ENCODE peak calls at places on chromosomes 4 and X, in six cellular contexts. P is AG04450, I is left ventricle myocardium inferior, U is GM10248, S is IMR-90, C is BJ. W is an unnamed sample.

GRCh38 chr4:128322986-128323385 is 35.4 kb upstream of the PGRMC2 start:
- DNase-seq in I (no peak), P (no peak), S (peak), U (no peak), C (no peak), W (no peak)

GRCh38 chrX:101415180-101416130 is 7.4 kb downstream of the HNRNPH2 start:
- DNase-seq in C (no peak), U (peak), I (no peak), S (peak), P (peak), W (no peak)

GRCh38 chr4:5887361-5888221 is 5.3 kb downstream of the CRMP1 start:
- DNase-seq in U (no peak), P (no peak), I (no peak), C (no peak), S (no peak), W (no peak)

GRCh38 chr4:43411226-43411625 is 518.7 kb downstream of the GRXCR1 start:
- DNase-seq in P (peak), C (no peak), U (no peak), S (peak), I (no peak), W (no peak)

GRCh38 chr4:139535228-139535851 is 20.7 kb downstream of the SETD7 start:
- DNase-seq in I (no peak), P (no peak), C (no peak), S (no peak), U (no peak), W (no peak)

GRCh38 chrX:67544281-67544680 is 460 bp downstream of the AR start:
- DNase-seq in C (no peak), S (no peak), U (no peak), I (peak), P (no peak), W (no peak)

GRCh38 chr4:165208741-165209388 is 1.5 kb downstream of the KLHL2 start:
- DNase-seq in P (no peak), I (no peak), S (no peak), U (no peak), C (no peak), W (no peak)

GRCh38 chr4:83917572-83917971 is 381.7 kb downstream of the GPAT3 start:
- DNase-seq in P (no peak), C (no peak), I (no peak), S (peak), U (no peak), W (no peak)

GRCh38 chr4:11158971-11159370 is 269.7 kb downstream of the HS3ST1 start:
- DNase-seq in I (no peak), U (no peak), P (no peak), C (no peak), S (no peak), W (no peak)

GRCh38 chr4:83151645-83152044 is 37.1 kb upstream of the PLAC8 start:
- DNase-seq in C (no peak), S (no peak), I (no peak), P (no peak), U (no peak), W (no peak)

GRCh38 chr4:61004651-61005170 is 195.4 kb upstream of the ADGRL3 start:
- DNase-seq in C (no peak), I (no peak), P (no peak), U (no peak), S (no peak), W (no peak)

GRCh38 chrX:10166731-10167149 is 10.0 kb downstream of the CLCN4 start:
- DNase-seq in U (peak), P (no peak), I (peak), C (no peak), S (no peak), W (no peak)

GRCh38 chr4:184911310-184911709 is 85.5 kb upstream of the ACSL1 start:
- DNase-seq in U (no peak), I (no peak), S (peak), P (no peak), C (no peak), W (peak)

GRCh38 chrX:149950681-149951080 is 12.4 kb upstream of the EOLA2 start:
- DNase-seq in I (no peak), U (peak), S (peak), P (peak), C (peak), W (peak)

GRCh38 chr4:76569695-76570094 is 134.7 kb downstream of the SHROOM3 start:
- DNase-seq in P (no peak), S (no peak), C (no peak), U (no peak), I (no peak), W (no peak)

GRCh38 chr4:157907224-157907623 is 265.6 kb downstream of the GASK1B start:
- DNase-seq in I (no peak), P (no peak), U (no peak), S (no peak), C (no peak), W (no peak)

GRCh38 chrX:5528057-5528456 is 700.6 kb downstream of the NLGN4X start:
- DNase-seq in S (no peak), I (no peak), U (no peak), P (no peak), C (no peak), W (no peak)

GRCh38 chrX:109626637-109627036 is 1.7 kb upstream of the KCNE5 start:
- DNase-seq in P (no peak), U (no peak), I (no peak), S (no peak), C (no peak), W (no peak)

GRCh38 chr4:2943364-2944090 is 19.7 kb downstream of the NOP14 start:
- DNase-seq in P (no peak), I (no peak), C (no peak), U (no peak), S (no peak), W (no peak)

GRCh38 chrX:2584216-2584615 is 83.4 kb upstream of the DHRSX start:
- DNase-seq in U (no peak), P (no peak), I (no peak), S (no peak), C (no peak), W (no peak)

GRCh38 chr4:21948347-21949072 is at the start of gene KCNIP4:
- DNase-seq in C (no peak), S (no peak), P (no peak), I (no peak), U (peak), W (no peak)

GRCh38 chr4:186606593-186606992 is 51.2 kb upstream of the MTNR1A start:
- DNase-seq in C (no peak), S (peak), U (no peak), I (no peak), P (no peak), W (no peak)

GRCh38 chr4:8336412-8337075 is 67.0 kb downstream of the HTRA3 start:
- DNase-seq in I (no peak), U (no peak), C (no peak), S (peak), P (no peak), W (peak)

GRCh38 chrX:148774276-148774675 is 273.9 kb downstream of the AFF2 start:
- DNase-seq in S (no peak), P (no peak), C (no peak), I (no peak), U (no peak), W (no peak)

GRCh38 chr4:113588895-113589668 is 172.5 kb downstream of the CAMK2D start:
- DNase-seq in I (no peak), S (peak), P (no peak), U (no peak), C (no peak), W (no peak)

GRCh38 chr4:156537275-156537674 is 434.3 kb downstream of the PDGFC start:
- DNase-seq in S (peak), C (no peak), P (no peak), U (no peak), I (no peak), W (no peak)

GRCh38 chrX:40808203-40808602 is 72.9 kb upstream of the MED14 start:
- DNase-seq in C (no peak), P (no peak), S (no peak), U (no peak), I (no peak), W (no peak)

GRCh38 chr4:10687526-10687925 is 3.0 kb upstream of the CLNK start:
- DNase-seq in U (no peak), I (no peak), P (no peak), C (no peak), S (no peak), W (no peak)

GRCh38 chrX:71147496-71148277 is 3.0 kb downstream of the NLGN3 start:
- DNase-seq in P (no peak), C (no peak), I (no peak), U (no peak), S (no peak), W (no peak)

GRCh38 chr4:15653430-15653829 is 1.7 kb downstream of the FBXL5 start:
- DNase-seq in P (no peak), I (no peak), S (no peak), C (no peak), U (no peak), W (no peak)

GRCh38 chrX:110425222-110425621 is 66.6 kb downstream of the RTL9 start:
- DNase-seq in S (no peak), U (no peak), I (no peak), C (no peak), P (no peak), W (no peak)

GRCh38 chr4:6663596-6664393 is 23.3 kb downstream of the MRFAP1 start:
- DNase-seq in S (no peak), C (no peak), I (no peak), U (no peak), P (no peak), W (no peak)

GRCh38 chrX:10755477-10756334 is 135.3 kb upstream of the MID1 start:
- DNase-seq in S (peak), I (no peak), U (no peak), P (peak), C (no peak), W (no peak)

GRCh38 chrX:119495734-119496520 is 27.7 kb downstream of the SLC25A5 start:
- DNase-seq in C (no peak), P (no peak), S (no peak), U (no peak), I (no peak), W (peak)
- TF ChIP-seq CTCF in C (no peak), P (no peak), S (no peak), U (no peak), I (no peak), W (no peak)

DNA sequence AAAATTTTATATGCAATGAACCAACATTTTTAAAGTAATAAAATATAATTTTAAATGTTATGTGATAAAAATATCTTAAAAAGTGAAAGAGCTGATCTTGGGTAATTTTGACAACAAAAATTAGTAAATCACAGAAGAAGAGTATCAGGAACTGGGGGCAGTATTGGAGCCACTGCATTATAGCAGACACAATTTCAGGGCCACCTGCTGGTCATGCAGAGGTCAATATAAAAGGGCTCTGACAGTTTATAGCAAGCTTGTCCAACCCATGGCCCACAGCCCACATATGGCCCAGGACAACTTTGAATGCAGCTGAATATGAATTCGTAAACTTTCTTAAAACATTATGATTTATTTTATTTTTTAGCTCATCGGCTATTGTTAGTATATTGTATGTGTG is 13.0 kb upstream of the LEF1 start:
- DNase-seq in S (no peak), P (no peak), U (peak), C (no peak), I (no peak), W (no peak)
- TF ChIP-seq CTCF in S (no peak), P (no peak), U (peak), C (no peak), I (peak), W (no peak)

DNA sequence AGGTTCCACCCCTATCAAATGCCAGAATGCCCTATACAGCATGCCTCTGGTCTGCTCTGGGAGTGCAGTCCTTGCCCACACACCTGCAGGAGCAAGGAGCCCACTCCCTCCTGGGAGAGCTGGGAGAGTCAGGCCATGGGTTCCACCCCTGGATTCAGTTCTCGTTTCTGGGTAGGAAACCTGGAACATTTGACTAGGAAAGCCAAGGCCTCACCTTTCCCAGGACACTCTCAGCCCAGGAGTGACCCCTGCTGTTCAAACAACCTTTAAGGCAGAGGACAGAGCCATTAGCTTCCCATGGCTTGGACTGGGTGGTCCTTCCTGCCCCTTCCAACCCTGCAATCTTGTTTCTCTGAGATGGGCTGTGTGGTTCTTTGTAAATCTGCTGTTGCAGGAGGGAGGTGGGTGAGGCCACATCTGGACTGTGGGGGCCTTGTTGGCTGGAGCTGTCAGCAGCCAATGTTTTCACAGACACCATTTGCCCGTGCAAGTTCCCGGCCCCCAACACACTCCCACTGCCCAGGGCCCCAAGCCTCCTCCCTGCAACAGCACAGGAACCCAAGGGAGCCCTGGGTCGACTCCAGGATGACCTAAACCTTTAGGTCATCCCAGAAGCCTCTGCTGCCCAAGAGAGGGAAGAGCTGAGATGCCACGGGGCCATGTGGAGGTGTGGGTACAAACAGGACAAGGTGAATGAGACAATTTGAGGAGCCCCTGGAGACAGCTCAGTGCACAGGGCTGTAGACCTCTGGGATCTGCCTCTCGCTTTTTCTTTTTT is 104.4 kb downstream of the PJA1 start:
- DNase-seq in P (no peak), C (no peak), U (no peak), S (peak), I (peak), W (no peak)
- TF ChIP-seq CTCF in P (peak), C (peak), U (peak), S (peak), I (peak), W (no peak)

GRCh38 chrX:112945796-112946195 is 105.2 kb upstream of the AMOT start:
- DNase-seq in C (no peak), P (no peak), I (no peak), S (no peak), U (no peak), W (no peak)

GRCh38 chrX:112946227-112946626 is 105.6 kb upstream of the AMOT start:
- DNase-seq in U (no peak), C (no peak), S (no peak), P (no peak), I (no peak), W (no peak)

GRCh38 chrX:112941209-112941788 is 100.7 kb upstream of the AMOT start:
- DNase-seq in S (peak), P (no peak), I (no peak), U (peak), C (no peak), W (no peak)
- TF ChIP-seq CTCF in S (peak), P (no peak), I (no peak), U (no peak), C (no peak), W (no peak)

GRCh38 chr4:117560329-117560728 is 474.0 kb upstream of the NDST3 start:
- DNase-seq in S (peak), P (peak), U (no peak), C (no peak), I (no peak), W (no peak)
- TF ChIP-seq CTCF in S (peak), P (peak), U (no peak), C (no peak), I (no peak), W (no peak)

DNA sequence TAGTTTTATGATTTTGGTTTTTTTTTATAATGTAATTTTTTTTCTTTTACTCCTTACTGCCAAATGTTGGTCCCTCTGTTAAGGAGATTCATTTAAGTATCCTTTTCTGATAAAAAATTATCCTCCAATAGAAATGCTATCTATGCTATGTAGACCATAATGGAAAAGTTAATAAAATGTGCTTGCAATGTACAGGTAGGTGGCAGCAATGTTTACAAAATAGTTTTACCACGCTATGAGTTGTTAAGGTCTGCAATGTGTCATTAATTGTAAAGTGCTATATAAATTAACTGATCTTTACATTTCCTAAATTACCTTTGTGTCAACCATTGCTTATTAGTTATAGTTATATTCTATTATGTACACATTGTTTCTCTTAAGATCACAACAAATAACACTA is 3.8 kb upstream of the CENPC start:
- DNase-seq in U (peak), C (no peak), I (no peak), S (no peak), P (no peak), W (no peak)
- TF ChIP-seq CTCF in U (peak), C (no peak), I (peak), S (peak), P (no peak), W (no peak)

GRCh38 chr4:35986537-35986936 is 257.8 kb downstream of the ARAP2 start:
- DNase-seq in S (no peak), P (no peak), U (no peak), C (no peak), I (no peak), W (no peak)

DNA sequence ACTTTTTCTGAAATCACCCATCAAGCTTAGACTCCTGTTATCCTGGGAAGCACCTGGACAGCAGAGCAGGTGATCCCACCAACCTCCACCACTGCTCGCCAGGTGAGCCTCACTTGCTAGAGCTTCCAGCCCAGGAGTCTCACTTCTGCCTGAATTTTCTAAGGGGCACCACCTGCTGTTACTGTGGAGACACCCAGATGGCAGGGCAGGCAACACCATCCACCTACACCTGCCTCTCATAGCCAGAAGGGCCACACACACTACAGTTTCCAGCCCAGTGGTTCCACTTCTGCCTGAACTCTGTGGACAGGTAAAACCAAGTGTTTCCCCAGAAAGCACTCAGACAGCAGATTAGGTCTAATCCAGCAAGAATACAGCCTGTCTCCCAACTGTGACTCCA is 262.0 kb downstream of the ARAP2 start:
- DNase-seq in P (no peak), S (no peak), C (no peak), I (no peak), U (no peak), W (no peak)
- TF ChIP-seq CTCF in P (no peak), S (no peak), C (no peak), I (no peak), U (no peak), W (no peak)

DNA sequence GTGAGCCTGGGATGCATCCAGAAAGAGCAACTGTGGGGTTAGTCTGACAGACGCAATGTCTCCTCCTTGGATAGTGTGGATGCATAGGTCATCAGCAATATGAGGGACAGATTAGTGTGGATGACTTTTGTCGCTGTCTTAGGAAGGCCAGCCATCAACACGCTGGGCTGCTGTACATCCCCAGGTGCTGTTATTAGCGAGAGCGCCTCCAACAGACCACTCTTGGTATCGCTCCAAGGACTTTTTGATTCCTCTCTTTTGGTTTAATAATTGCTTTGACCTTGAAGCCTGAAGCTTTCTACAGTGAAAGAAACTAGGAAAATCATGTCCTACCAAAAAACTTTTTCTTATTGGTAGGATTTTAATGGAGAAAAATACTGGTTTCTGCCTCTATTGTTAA is 76.7 kb downstream of the TMEM131L start:
- DNase-seq in I (no peak), U (no peak), S (no peak), C (no peak), P (no peak), W (no peak)
- TF ChIP-seq CTCF in I (no peak), U (peak), S (no peak), C (no peak), P (no peak), W (no peak)

GRCh38 chr4:154254999-154255398 is 236.6 kb downstream of the DCHS2 start:
- DNase-seq in S (no peak), C (no peak), P (no peak), U (no peak), I (no peak), W (no peak)
- TF ChIP-seq CTCF in S (no peak), C (no peak), P (no peak), U (no peak), I (no peak), W (no peak)

W was measured in lower leg skin.